ENCODE peak calls at places on chromosome 4, in eight cellular contexts. O is upper lobe of right lung, J is HL-60, V is AG04449, K is astrocyte of the spinal cord, Q is lower leg skin, I is fibroblast of the aortic adventitia, B is fibroblast of lung. H is an unnamed sample.

GRCh38 chr4:2714071-2714770 is 41.9 kb downstream of the TNIP2 start:
- DNase-seq in O (no peak), Q (no peak), I (peak), J (no peak), V (no peak), K (peak), B (peak), H (no peak)

GRCh38 chr4:180059216-180059881 is 2183.9 kb upstream of the TENM3 start:
- DNase-seq in K (peak), J (peak), Q (no peak), V (no peak), O (peak), B (peak), I (no peak), H (no peak)

GRCh38 chr4:127140306-127140705 is 492.5 kb upstream of the INTU start:
- DNase-seq in I (no peak), Q (no peak), B (peak), K (peak), O (no peak), J (no peak), V (no peak), H (no peak)

GRCh38 chr4:68336530-68336929 is 13.4 kb downstream of the YTHDC1 start:
- DNase-seq in Q (no peak), J (no peak), B (no peak), I (no peak), V (no peak), K (no peak), O (no peak), H (no peak)

GRCh38 chr4:8461616-8462015 is 21.0 kb downstream of the TRMT44 start:
- DNase-seq in Q (no peak), V (no peak), O (no peak), I (no peak), B (no peak), J (no peak), K (no peak), H (no peak)

GRCh38 chr4:110309686-110310085 is 111.3 kb upstream of the ELOVL6 start:
- DNase-seq in O (no peak), B (peak), J (no peak), I (peak), V (no peak), K (peak), Q (no peak), H (peak)

GRCh38 chr4:40916218-40916555 is 166.4 kb downstream of the NSUN7 start:
- DNase-seq in K (peak), Q (no peak), O (no peak), V (peak), J (no peak), I (peak), B (peak), H (peak)

GRCh38 chr4:963276-964225 is 9.8 kb downstream of the DGKQ start:
- DNase-seq in I (no peak), J (no peak), K (no peak), O (no peak), Q (peak), B (no peak), V (no peak), H (no peak)

GRCh38 chr4:1414831-1415680 is 8.8 kb upstream of the NKX1-1 start:
- DNase-seq in I (no peak), K (no peak), B (no peak), Q (peak), O (peak), V (no peak), J (no peak), H (no peak)

GRCh38 chr4:120865985-120866384 is 56.5 kb downstream of the PRDM5 start:
- DNase-seq in I (no peak), Q (no peak), O (no peak), B (peak), K (no peak), V (no peak), J (no peak), H (peak)

GRCh38 chr4:67019670-67020069 is 525.6 kb downstream of the CENPC start:
- DNase-seq in B (peak), J (no peak), I (peak), V (no peak), K (no peak), Q (no peak), O (no peak), H (no peak)

GRCh38 chr4:176949022-176949421 is 156.3 kb upstream of the VEGFC start:
- DNase-seq in O (peak), I (peak), J (no peak), B (no peak), Q (no peak), K (peak), V (no peak), H (peak)

GRCh38 chr4:42371306-42372063 is 25.8 kb upstream of the SHISA3 start:
- DNase-seq in K (peak), J (peak), O (no peak), B (peak), I (peak), Q (no peak), V (peak), H (peak)

GRCh38 chr4:174873931-174874330 is 44.2 kb upstream of the ADAM29 start:
- DNase-seq in V (no peak), B (no peak), J (no peak), K (peak), O (no peak), I (peak), Q (no peak), H (no peak)

GRCh38 chr4:46648088-46648744 is 258.3 kb upstream of the GABRA2 start:
- DNase-seq in Q (no peak), O (no peak), J (peak), B (peak), K (peak), V (no peak), I (no peak), H (peak)

GRCh38 chr4:145635630-145636029 is 16.4 kb downstream of the MMAA start:
- DNase-seq in O (no peak), I (no peak), B (no peak), Q (no peak), K (no peak), V (no peak), J (no peak), H (no peak)

GRCh38 chr4:47101453-47101852 is 70.1 kb downstream of the GABRB1 start:
- DNase-seq in I (no peak), V (no peak), J (no peak), K (no peak), B (no peak), O (no peak), Q (no peak), H (no peak)

GRCh38 chr4:156021298-156021697 is 67.6 kb upstream of the CTSO start:
- DNase-seq in B (no peak), I (no peak), K (no peak), V (no peak), Q (no peak), J (no peak), O (no peak), H (no peak)

GRCh38 chr4:3225946-3226345 is 23.0 kb upstream of the MSANTD1 start:
- DNase-seq in J (no peak), K (no peak), Q (no peak), O (peak), V (no peak), B (no peak), I (no peak), H (no peak)

GRCh38 chr4:54767376-54767775 is 109.6 kb downstream of the KIT start:
- DNase-seq in I (no peak), K (no peak), J (no peak), V (no peak), B (no peak), Q (no peak), O (no peak), H (no peak)

GRCh38 chr4:99043346-99043745 is 45.2 kb downstream of the ADH5 start:
- DNase-seq in B (no peak), V (no peak), K (no peak), Q (no peak), O (no peak), I (no peak), J (no peak), H (no peak)

GRCh38 chr4:163732473-163732872 is 238.0 kb downstream of the TMA16 start:
- DNase-seq in Q (no peak), V (no peak), K (no peak), B (no peak), I (no peak), J (no peak), O (no peak), H (no peak)

GRCh38 chr4:76758290-76758882 is 139.6 kb downstream of the SOWAHB start:
- DNase-seq in V (no peak), O (no peak), B (peak), I (peak), K (peak), J (no peak), Q (no peak), H (peak)

GRCh38 chr4:8538703-8539567 is 41.3 kb upstream of the GPR78 start:
- DNase-seq in V (no peak), K (peak), B (peak), Q (no peak), I (peak), J (no peak), O (peak), H (no peak)

GRCh38 chr4:99221980-99222379 is 2.9 kb upstream of the ADH6 start:
- DNase-seq in J (no peak), K (no peak), V (no peak), B (no peak), O (no peak), I (peak), Q (no peak), H (no peak)

DNA sequence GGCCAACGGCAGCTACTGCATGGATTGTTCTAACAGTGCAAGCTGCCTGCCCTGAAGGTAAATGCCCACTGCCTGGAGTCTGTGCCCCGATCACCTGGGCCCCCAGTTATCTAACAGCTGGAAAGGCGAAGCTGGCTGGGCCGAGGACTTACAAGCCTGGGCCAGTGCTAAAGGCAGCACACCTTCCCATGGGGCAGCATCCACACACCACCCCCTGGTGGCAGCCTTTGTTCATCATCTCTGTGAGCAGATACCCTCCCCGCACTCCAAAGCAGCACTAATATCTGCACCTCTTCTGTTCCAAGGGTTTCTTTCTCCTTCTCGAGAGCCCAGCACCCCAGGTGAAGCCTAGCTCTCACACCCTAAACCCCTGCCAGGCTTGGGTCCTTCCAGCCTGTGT is 7.6 kb downstream of the SLC2A9 start:
- DNase-seq in I (no peak), B (no peak), O (peak), Q (no peak), V (no peak), K (no peak), J (peak), H (no peak)
- TF ChIP-seq CTCF in I (peak), B (peak), O (peak), Q (no peak), V (peak), K (peak), J (peak), H (peak)

GRCh38 chr4:101238706-101239105 is 108.6 kb downstream of the PPP3CA start:
- DNase-seq in I (peak), V (no peak), B (peak), J (no peak), O (no peak), Q (no peak), K (peak), H (no peak)
- H3K4me3 ChIP-seq in I (no peak), V (no peak), B (no peak), J (no peak), O (no peak), Q (no peak), K (no peak), H (no peak)

GRCh38 chr4:129362685-129363274 is 266.8 kb downstream of the C4orf33 start:
- DNase-seq in O (no peak), B (peak), Q (no peak), K (peak), V (no peak), I (peak), J (peak), H (peak)
- TF ChIP-seq CTCF in O (peak), B (peak), Q (no peak), K (peak), V (peak), I (peak), J (peak), H (peak)

DNA sequence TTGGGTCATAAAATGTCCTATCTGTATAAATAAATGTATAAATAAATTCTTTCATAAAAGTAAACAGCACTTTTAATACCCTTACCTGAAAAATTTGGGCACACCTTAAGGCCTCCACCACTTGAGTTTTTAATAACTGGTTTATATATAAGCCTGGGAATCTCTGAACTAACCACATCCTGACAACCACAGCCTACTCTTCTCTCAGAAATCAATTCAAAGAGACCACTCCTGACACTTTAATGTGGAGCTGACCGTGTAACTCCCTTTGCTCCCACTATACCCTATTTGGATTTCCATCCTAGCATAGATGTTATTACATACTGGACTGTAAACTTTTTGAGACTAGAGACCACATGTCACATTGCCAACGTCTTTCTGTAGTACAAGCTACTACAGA is 3.5 kb downstream of the FBXL5 start:
- DNase-seq in Q (no peak), J (no peak), B (peak), V (no peak), O (no peak), K (no peak), I (no peak), H (no peak)
- H3K4me3 ChIP-seq in Q (no peak), J (peak), B (peak), V (no peak), O (no peak), K (no peak), I (peak), H (no peak)

GRCh38 chr4:90960433-90960832 is 833.2 kb downstream of the CCSER1 start:
- DNase-seq in O (no peak), Q (no peak), J (no peak), K (no peak), I (no peak), B (no peak), V (no peak), H (no peak)

GRCh38 chr4:90958256-90958895 is 831.2 kb downstream of the CCSER1 start:
- DNase-seq in I (no peak), O (no peak), K (peak), V (no peak), B (peak), Q (no peak), J (no peak), H (peak)

GRCh38 chr4:90960840-90961239 is 833.6 kb downstream of the CCSER1 start:
- DNase-seq in Q (no peak), V (no peak), O (no peak), K (no peak), I (no peak), B (no peak), J (no peak), H (no peak)
- TF ChIP-seq CTCF in Q (no peak), V (no peak), O (no peak), K (no peak), I (no peak), B (no peak), J (no peak), H (no peak)

DNA sequence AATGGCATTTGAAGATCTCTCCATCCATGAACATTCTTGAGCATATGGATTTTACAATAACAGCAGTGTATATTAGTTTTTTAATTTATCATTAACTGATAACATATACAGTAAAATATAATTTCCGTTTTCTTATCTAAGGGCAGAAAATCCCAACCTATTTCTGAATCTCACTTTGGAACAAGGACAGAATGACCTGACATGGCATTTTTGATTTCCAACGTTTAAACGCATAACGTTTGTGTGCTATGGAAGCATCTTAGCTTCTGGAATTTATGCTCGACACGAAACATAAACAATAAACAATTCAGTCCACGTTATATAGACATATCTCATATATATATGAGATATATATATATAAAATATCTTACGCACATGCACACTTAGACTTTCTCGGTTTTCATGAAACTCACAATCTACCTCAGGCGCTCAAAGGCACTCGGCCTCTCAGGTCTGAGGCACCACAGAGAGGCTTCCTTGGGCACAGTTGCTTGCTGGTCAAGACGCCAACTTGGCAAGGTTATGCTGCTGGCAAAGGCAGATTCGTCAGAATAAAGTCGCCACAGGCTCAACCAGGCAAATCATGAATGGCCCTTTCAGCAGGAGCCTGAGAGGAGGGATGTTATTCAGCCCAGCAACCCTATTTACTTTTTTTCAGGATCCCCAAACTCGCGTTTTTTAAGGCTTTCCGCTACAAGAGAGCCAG is 1.0 kb upstream of the UGT8 start:
- DNase-seq in V (no peak), I (no peak), B (no peak), O (no peak), K (no peak), J (no peak), Q (no peak), H (no peak)
- H3K4me3 ChIP-seq in V (no peak), I (no peak), B (no peak), O (no peak), K (no peak), J (no peak), Q (no peak), H (peak)

DNA sequence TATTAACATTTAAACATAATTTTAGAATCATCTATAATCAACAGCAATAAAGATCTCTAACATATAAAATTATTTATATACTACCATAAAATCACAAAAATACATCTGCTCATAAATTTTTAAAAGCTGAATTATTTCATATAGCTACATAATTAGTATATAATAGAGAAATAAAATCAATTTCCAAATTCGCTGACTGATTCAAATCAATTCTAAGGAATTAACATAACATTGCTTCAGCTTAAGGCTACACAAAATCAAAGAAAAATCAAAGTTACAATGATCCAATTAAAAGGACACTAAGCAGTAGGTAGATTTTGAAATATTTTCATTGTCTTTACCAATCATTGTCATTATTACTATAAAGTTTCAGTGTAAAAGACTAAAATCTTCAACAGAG is 194.7 kb downstream of the LRBA start:
- DNase-seq in V (no peak), K (no peak), Q (no peak), I (no peak), O (no peak), B (no peak), J (no peak), H (no peak)
- TF ChIP-seq CTCF in V (no peak), K (no peak), Q (no peak), I (no peak), O (no peak), B (no peak), J (no peak), H (no peak)

DNA sequence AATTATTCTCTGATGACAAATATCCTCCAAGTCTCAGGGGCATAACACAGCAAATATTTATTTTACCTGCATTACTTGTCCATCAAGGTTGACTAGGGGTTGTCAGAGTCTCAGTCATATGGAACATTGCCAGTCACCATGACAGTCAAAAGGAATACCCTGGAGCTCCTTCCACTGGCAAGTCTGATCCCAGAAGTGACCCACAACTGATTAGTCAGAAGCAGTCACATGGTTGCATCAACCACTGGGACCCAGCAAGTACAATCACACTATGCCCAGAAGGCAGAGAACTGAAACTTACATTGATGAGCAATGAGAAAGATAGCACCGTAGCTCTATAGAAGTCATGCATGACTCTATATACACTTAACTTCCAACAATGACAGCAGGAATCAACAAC is 41.9 kb upstream of the SOD3 start:
- DNase-seq in O (no peak), K (no peak), B (peak), I (no peak), J (no peak), V (no peak), Q (no peak), H (no peak)
- H3K4me3 ChIP-seq in O (no peak), K (no peak), B (no peak), I (no peak), J (no peak), V (no peak), Q (no peak), H (no peak)

GRCh38 chr4:21952549-21952948 is 4.0 kb upstream of the KCNIP4 start:
- DNase-seq in B (no peak), I (no peak), K (no peak), V (no peak), Q (no peak), J (no peak), O (no peak), H (no peak)

GRCh38 chr4:21949073-21949457 is 493 bp upstream of the KCNIP4 start:
- DNase-seq in K (no peak), B (peak), J (no peak), V (no peak), I (no peak), Q (no peak), O (peak), H (no peak)

GRCh38 chr4:21947768-21948346 is 715 bp downstream of the KCNIP4 start:
- DNase-seq in J (no peak), K (no peak), B (no peak), V (no peak), Q (no peak), I (no peak), O (no peak), H (no peak)

GRCh38 chr4:21946858-21947257 is 1.7 kb downstream of the KCNIP4 start:
- DNase-seq in Q (no peak), V (no peak), J (no peak), I (no peak), B (no peak), O (no peak), K (no peak), H (no peak)

DNA sequence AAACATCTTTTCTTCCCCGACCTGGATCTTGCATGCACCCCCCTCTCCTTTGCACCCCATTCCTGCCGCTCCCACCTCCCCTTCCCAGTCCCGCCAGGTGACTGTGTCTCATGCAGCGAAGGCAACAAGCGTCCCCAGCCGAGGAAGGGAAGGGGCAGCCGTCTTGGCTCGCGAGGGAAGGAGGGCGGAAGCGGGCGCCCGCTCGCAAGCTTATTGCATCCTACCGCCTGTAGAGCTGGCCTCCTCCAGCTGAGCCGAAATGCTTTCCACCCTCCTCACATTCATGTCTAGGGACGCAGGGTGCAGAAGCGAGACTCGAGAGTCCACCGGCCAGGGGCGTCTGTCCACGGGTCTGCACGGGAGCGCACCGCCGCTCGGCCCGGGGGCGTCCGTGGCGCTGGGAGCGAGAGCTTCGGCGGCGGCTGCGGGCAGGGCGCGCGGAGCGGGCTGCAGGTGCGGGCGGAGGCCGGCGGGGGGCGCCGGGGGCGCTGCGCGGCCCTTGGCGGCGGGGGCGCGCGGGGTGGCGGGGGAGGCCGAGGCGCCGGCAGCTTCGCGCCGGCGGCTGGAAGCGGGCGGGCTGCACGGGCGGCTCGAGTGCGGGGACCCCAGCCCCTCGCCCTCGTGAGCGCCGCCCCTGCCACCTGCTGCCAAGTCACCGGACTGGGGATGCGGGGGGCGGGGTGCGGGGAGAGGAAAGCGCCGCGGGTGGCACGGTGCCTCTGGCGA is at the start of gene KCNIP4:
- DNase-seq in B (peak), O (peak), Q (no peak), V (no peak), J (peak), K (peak), I (peak), H (no peak)
- TF ChIP-seq CTCF in B (no peak), O (no peak), Q (no peak), V (no peak), J (no peak), K (peak), I (no peak), H (no peak)